ENCODE peak calls at places on chromosomes 4 and X, in four cellular contexts. One of them, this sample, is unnamed.

GRCh38 chrX:40154853-40155616 is 57.3 kb upstream of the BCOR start:
- DNase-seq in OCI-LY7: peak
- DNase-seq in B cell: peak
- DNase-seq in natural killer cell: no peak
- DNase-seq in this sample: peak

GRCh38 chrX:122188751-122189150 is 995.3 kb upstream of the GRIA3 start:
- DNase-seq in OCI-LY7: no peak
- DNase-seq in B cell: no peak
- DNase-seq in natural killer cell: no peak
- DNase-seq in this sample: no peak

GRCh38 chr4:34935739-34936138 is 1308.6 kb downstream of the ARAP2 start:
- DNase-seq in OCI-LY7: no peak
- DNase-seq in B cell: no peak
- DNase-seq in natural killer cell: no peak
- DNase-seq in this sample: no peak

GRCh38 chr4:138952405-138952804 is 63.2 kb upstream of the NOCT start:
- DNase-seq in OCI-LY7: no peak
- DNase-seq in B cell: no peak
- DNase-seq in natural killer cell: no peak
- DNase-seq in this sample: no peak

GRCh38 chr4:141309864-141310263 is 89.2 kb downstream of the ZNF330 start:
- DNase-seq in OCI-LY7: no peak
- DNase-seq in B cell: no peak
- DNase-seq in natural killer cell: no peak
- DNase-seq in this sample: no peak

GRCh38 chr4:151690164-151690856 is 70.5 kb downstream of the GATB start:
- DNase-seq in OCI-LY7: no peak
- DNase-seq in B cell: no peak
- DNase-seq in natural killer cell: no peak
- DNase-seq in this sample: no peak

GRCh38 chrX:68462653-68463052 is 29.4 kb upstream of the OPHN1 start:
- DNase-seq in OCI-LY7: peak
- DNase-seq in B cell: peak
- DNase-seq in natural killer cell: no peak
- DNase-seq in this sample: no peak

GRCh38 chr4:150217192-150217591 is 138.9 kb downstream of the DCLK2 start:
- DNase-seq in OCI-LY7: peak
- DNase-seq in B cell: peak
- DNase-seq in natural killer cell: no peak
- DNase-seq in this sample: no peak

GRCh38 chr4:147866532-147867271 is 134.8 kb downstream of the ARHGAP10 start:
- DNase-seq in OCI-LY7: peak
- DNase-seq in B cell: peak
- DNase-seq in natural killer cell: peak
- DNase-seq in this sample: peak

GRCh38 chr4:18917689-18918088 is 896.1 kb upstream of the LCORL start:
- DNase-seq in OCI-LY7: no peak
- DNase-seq in B cell: no peak
- DNase-seq in natural killer cell: no peak
- DNase-seq in this sample: no peak

GRCh38 chrX:69226459-69227158 is 61.4 kb upstream of the PJA1 start:
- DNase-seq in OCI-LY7: no peak
- DNase-seq in B cell: no peak
- DNase-seq in natural killer cell: no peak
- DNase-seq in this sample: no peak

GRCh38 chrX:150161092-150161672 is 201.9 kb upstream of the MAMLD1 start:
- DNase-seq in OCI-LY7: no peak
- DNase-seq in B cell: no peak
- DNase-seq in natural killer cell: no peak
- DNase-seq in this sample: no peak

GRCh38 chr4:38670939-38671593 is 7.1 kb downstream of the KLF3 start:
- DNase-seq in OCI-LY7: no peak
- DNase-seq in B cell: peak
- DNase-seq in natural killer cell: no peak
- DNase-seq in this sample: peak

GRCh38 chr4:47686294-47686872 is 151.5 kb downstream of the CORIN start:
- DNase-seq in OCI-LY7: peak
- DNase-seq in B cell: peak
- DNase-seq in natural killer cell: peak
- DNase-seq in this sample: peak

GRCh38 chr4:95059630-95060029 is 301.9 kb downstream of the BMPR1B start:
- DNase-seq in OCI-LY7: no peak
- DNase-seq in B cell: no peak
- DNase-seq in natural killer cell: no peak
- DNase-seq in this sample: no peak

GRCh38 chr4:171759274-171759673 is 53.9 kb upstream of the GALNTL6 start:
- DNase-seq in OCI-LY7: no peak
- DNase-seq in B cell: no peak
- DNase-seq in natural killer cell: no peak
- DNase-seq in this sample: no peak

GRCh38 chr4:32858971-32859370 is 2138.8 kb downstream of the PCDH7 start:
- DNase-seq in OCI-LY7: no peak
- DNase-seq in B cell: no peak
- DNase-seq in natural killer cell: no peak
- DNase-seq in this sample: no peak

GRCh38 chr4:8224596-8225289 is 25.7 kb downstream of the SH3TC1 start:
- DNase-seq in OCI-LY7: no peak
- DNase-seq in B cell: no peak
- DNase-seq in natural killer cell: no peak
- DNase-seq in this sample: no peak

GRCh38 chrX:41334866-41335589 is 1.1 kb downstream of the DDX3X start:
- DNase-seq in OCI-LY7: peak
- DNase-seq in B cell: peak
- DNase-seq in natural killer cell: peak
- DNase-seq in this sample: peak

GRCh38 chr4:166259081-166259480 is 386.0 kb downstream of the TLL1 start:
- DNase-seq in OCI-LY7: no peak
- DNase-seq in B cell: no peak
- DNase-seq in natural killer cell: no peak
- DNase-seq in this sample: no peak

GRCh38 chr4:101597204-101597603 is 193.3 kb upstream of the BANK1 start:
- DNase-seq in OCI-LY7: peak
- DNase-seq in B cell: no peak
- DNase-seq in natural killer cell: no peak
- DNase-seq in this sample: peak

GRCh38 chr4:13024147-13025105 is 459.7 kb downstream of the RAB28 start:
- DNase-seq in OCI-LY7: no peak
- DNase-seq in B cell: no peak
- DNase-seq in natural killer cell: no peak
- DNase-seq in this sample: no peak

GRCh38 chr4:176193126-176193525 is 2.3 kb downstream of the SPATA4 start:
- DNase-seq in OCI-LY7: no peak
- DNase-seq in B cell: no peak
- DNase-seq in natural killer cell: no peak
- DNase-seq in this sample: no peak

GRCh38 chrX:106397788-106398538 is 213.8 kb upstream of the RADX start:
- DNase-seq in OCI-LY7: peak
- DNase-seq in B cell: no peak
- DNase-seq in natural killer cell: no peak
- DNase-seq in this sample: no peak

DNA sequence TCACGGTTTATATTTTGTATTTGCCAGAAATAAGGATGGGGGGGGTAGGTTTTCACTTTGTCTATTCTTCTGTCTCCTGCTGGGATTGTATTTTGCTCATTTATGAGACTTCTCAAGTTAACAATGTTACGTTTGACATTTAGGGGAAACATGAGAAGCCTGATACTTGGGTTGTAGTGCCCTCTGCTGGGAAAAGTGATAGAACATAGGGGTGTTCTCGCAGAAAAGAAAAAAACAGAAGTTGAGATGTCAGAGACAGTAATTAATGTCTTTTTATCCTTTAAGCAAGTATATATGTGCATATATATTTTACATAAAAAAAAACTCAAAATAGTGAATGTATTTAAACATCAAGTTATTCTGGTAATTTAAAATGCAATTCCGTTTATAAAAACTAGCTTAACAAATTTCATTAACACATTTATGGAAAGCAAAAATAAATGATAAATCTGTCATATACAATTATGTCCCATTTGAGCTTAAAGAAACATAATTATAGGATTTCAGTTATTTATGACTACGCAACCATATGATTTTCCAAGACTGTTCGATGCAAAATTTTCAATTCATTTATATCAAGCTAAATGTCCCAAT is 46.0 kb upstream of the TMPRSS11F start:
- DNase-seq in OCI-LY7: peak
- DNase-seq in B cell: peak
- DNase-seq in natural killer cell: no peak
- DNase-seq in this sample: peak
- TF ChIP-seq CTCF in OCI-LY7: peak
- TF ChIP-seq CTCF in B cell: peak
- TF ChIP-seq CTCF in natural killer cell: peak
- TF ChIP-seq CTCF in this sample: peak

GRCh38 chr4:5711479-5712184 is 631 bp downstream of the EVC start:
- DNase-seq in OCI-LY7: no peak
- DNase-seq in B cell: no peak
- DNase-seq in natural killer cell: no peak
- DNase-seq in this sample: no peak

GRCh38 chr4:5712931-5713330 is 1.9 kb downstream of the EVC start:
- DNase-seq in OCI-LY7: no peak
- DNase-seq in B cell: no peak
- DNase-seq in natural killer cell: no peak
- DNase-seq in this sample: no peak

GRCh38 chr4:5710065-5710961 is 688 bp upstream of the EVC start:
- DNase-seq in OCI-LY7: no peak
- DNase-seq in B cell: no peak
- DNase-seq in natural killer cell: no peak
- DNase-seq in this sample: no peak

GRCh38 chr4:5712517-5712916 is 1.5 kb downstream of the EVC start:
- DNase-seq in OCI-LY7: no peak
- DNase-seq in B cell: no peak
- DNase-seq in natural killer cell: no peak
- DNase-seq in this sample: no peak

GRCh38 chr4:5710962-5711478 is at the start of gene EVC:
- DNase-seq in OCI-LY7: no peak
- DNase-seq in B cell: no peak
- DNase-seq in natural killer cell: no peak
- DNase-seq in this sample: no peak
- TF ChIP-seq CTCF in OCI-LY7: no peak
- TF ChIP-seq CTCF in B cell: no peak
- TF ChIP-seq CTCF in natural killer cell: no peak
- TF ChIP-seq CTCF in this sample: no peak

DNA sequence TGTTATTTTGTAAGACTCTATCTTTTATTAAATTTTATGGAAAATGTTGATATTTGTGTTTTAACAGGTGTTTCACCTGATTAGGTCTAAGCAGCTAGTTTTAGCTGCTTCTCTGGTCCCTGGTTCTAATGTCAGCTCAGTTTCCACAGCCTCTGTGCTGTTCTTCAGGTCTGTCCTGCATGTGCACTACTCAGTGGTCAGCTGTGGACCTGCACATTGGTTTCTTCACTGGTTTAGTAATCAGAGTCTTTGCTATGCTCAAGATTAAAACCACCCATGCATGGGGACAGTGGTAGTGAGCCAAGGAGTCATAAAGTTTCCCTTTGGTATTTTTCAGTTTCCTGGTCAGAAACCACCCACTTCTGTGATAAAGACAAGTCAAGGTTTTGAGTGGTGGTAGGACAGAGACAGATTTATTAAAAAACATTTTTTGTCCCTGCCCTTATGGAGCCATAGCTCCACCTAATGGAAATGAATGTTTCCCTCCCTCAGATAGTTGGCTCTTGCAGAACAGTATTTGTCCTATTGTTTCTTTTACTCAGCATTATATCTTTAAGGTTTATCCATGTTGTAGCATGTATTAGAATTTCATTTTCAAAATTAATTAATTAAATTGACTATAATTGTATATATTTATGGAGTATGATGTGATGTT is 36.8 kb upstream of the VBP1 start:
- DNase-seq in OCI-LY7: no peak
- DNase-seq in B cell: no peak
- DNase-seq in natural killer cell: no peak
- DNase-seq in this sample: no peak
- TF ChIP-seq CTCF in OCI-LY7: peak
- TF ChIP-seq CTCF in B cell: no peak
- TF ChIP-seq CTCF in natural killer cell: no peak
- TF ChIP-seq CTCF in this sample: no peak

DNA sequence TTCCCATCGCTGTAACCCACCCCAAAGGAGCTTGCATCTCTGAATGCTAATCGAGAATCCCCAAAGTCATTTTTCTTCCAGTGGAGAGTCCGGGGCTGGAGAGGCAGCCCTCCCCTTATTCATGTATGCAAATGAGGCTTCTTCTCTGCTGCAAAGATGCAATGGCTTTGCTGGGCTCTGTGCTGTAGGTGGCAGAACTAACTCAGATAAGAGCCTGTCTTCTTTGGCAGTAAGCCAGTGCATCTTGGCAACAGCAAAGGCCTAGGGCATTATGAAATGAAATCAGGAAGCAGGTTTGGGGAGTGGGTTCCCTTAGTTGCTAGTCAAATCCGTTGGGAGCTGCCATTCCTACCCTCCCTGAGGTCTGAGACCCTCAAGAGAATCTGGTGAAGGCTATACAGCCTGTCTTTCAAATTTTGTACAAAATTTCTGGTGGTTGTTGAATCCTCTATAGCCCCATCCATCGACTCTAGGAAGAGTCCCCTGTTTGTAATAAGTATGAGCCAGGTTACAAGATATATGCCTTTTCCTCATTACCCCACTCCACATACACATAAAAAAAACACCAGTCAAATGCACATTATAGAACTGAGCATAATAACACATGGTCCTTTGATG is 290.6 kb upstream of the TAPT1 start:
- DNase-seq in OCI-LY7: no peak
- DNase-seq in B cell: no peak
- DNase-seq in natural killer cell: no peak
- DNase-seq in this sample: no peak
- TF ChIP-seq CTCF in OCI-LY7: no peak
- TF ChIP-seq CTCF in B cell: no peak
- TF ChIP-seq CTCF in natural killer cell: no peak
- TF ChIP-seq CTCF in this sample: no peak

DNA sequence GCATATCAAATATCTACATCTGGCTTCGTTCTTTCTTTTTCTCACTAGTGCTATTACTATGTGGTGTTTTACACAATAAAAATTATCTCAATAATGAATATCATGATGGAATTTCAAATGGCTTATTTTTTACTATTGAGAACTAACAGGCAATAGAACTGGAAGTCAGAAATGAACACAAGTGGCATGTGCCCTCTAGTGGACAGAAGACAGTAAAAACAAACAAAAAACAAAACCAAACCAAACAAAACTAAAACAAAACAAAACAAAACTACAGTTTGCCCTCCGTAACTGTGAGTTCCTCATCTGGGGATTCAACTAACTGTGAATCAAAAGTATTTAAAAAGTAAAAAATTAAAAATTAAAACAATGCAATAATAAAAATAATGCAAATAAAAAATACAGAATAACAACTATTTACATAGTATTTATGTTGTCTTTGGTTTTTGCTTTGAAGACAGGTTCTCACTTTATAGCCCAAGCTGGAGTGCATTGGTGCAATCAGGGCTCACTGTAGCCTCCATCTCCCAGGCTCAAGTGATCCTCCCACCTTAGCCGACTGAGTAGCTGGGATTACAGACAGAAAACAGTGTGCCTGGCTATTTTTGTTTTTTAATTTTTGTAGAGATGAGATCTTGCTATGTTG is 195.6 kb upstream of the TACR3 start:
- DNase-seq in OCI-LY7: peak
- DNase-seq in B cell: no peak
- DNase-seq in natural killer cell: no peak
- DNase-seq in this sample: peak
- TF ChIP-seq CTCF in OCI-LY7: peak
- TF ChIP-seq CTCF in B cell: peak
- TF ChIP-seq CTCF in natural killer cell: no peak
- TF ChIP-seq CTCF in this sample: peak